ENCODE peak calls at places on chromosome 22, in five cellular contexts. R is central memory CD4-positive, alpha-beta T cell; S is substantia nigra; C is fibroblast of the aortic adventitia; U is DMS 273 treated with DMSO at 0.1 percent for 48 hours. T is an unnamed sample.

GRCh38 chr22:41305646-41306045 is 4.3 kb downstream of the ZC3H7B start:
- DNase-seq in R (no peak), S (no peak), C (peak), U (no peak), T (peak)

GRCh38 chr22:40874016-40874415 is 12.1 kb upstream of the DNAJB7 start:
- DNase-seq in R (no peak), S (no peak), C (no peak), U (no peak), T (no peak)

GRCh38 chr22:49640366-49641095 is 187.1 kb downstream of the BRD1 start:
- DNase-seq in R (no peak), S (no peak), C (no peak), U (no peak), T (no peak)

GRCh38 chr22:46061431-46062231 is 84.7 kb upstream of the WNT7B start:
- DNase-seq in R (no peak), S (no peak), C (no peak), U (no peak), T (no peak)

GRCh38 chr22:37674951-37675929 is at the start of gene LGALS1:
- DNase-seq in R (peak), S (peak), C (peak), U (peak), T (peak)

GRCh38 chr22:45680932-45681700 is 9.5 kb downstream of the ATXN10 start:
- DNase-seq in R (no peak), S (no peak), C (peak), U (no peak), T (peak)

GRCh38 chr22:40668611-40669390 is 10.5 kb upstream of the MCHR1 start:
- DNase-seq in R (no peak), S (no peak), C (peak), U (no peak), T (peak)

GRCh38 chr22:50471962-50472361 is 2.9 kb downstream of the SBF1 start:
- DNase-seq in R (no peak), S (no peak), C (no peak), U (no peak), T (no peak)

GRCh38 chr22:38222797-38223119 is 21.0 kb downstream of the MAFF start:
- DNase-seq in R (no peak), S (no peak), C (no peak), U (no peak), T (peak)

GRCh38 chr22:43263645-43264514 is 76.9 kb upstream of the TTLL12 start:
- DNase-seq in R (peak), S (peak), C (peak), U (no peak), T (peak)

GRCh38 chr22:19984201-19984753 is 32.3 kb downstream of the ARVCF start:
- DNase-seq in R (no peak), S (peak), C (peak), U (no peak), T (peak)

GRCh38 chr22:20437253-20438065 is at the start of gene SCARF2:
- DNase-seq in R (no peak), S (peak), C (peak), U (no peak), T (peak)

GRCh38 chr22:35064664-35065063 is 1.3 kb upstream of the ISX start:
- DNase-seq in R (no peak), S (no peak), C (no peak), U (no peak), T (no peak)

GRCh38 chr22:49853981-49854791 is 542 bp downstream of the ZBED4 start:
- DNase-seq in R (no peak), S (peak), C (peak), U (no peak), T (peak)

GRCh38 chr22:27799334-27800249 is 2.0 kb downstream of the MN1 start:
- DNase-seq in R (no peak), S (peak), C (peak), U (no peak), T (no peak)

GRCh38 chr22:39098026-39098425 is 982 bp downstream of the APOBEC3H start:
- DNase-seq in R (no peak), S (no peak), C (no peak), U (no peak), T (no peak)

GRCh38 chr22:39360242-39360641 is 10.5 kb downstream of the SYNGR1 start:
- DNase-seq in R (no peak), S (no peak), C (no peak), U (no peak), T (no peak)

GRCh38 chr22:29143848-29144785 is 61.6 kb upstream of the EMID1 start:
- DNase-seq in R (no peak), S (no peak), C (no peak), U (peak), T (no peak)

GRCh38 chr22:22397292-22397870 is 111.2 kb downstream of the ZNF280B start:
- DNase-seq in R (no peak), S (peak), C (peak), U (no peak), T (no peak)

GRCh38 chr22:27668828-27669797 is 132.4 kb downstream of the MN1 start:
- DNase-seq in R (no peak), S (no peak), C (peak), U (peak), T (peak)

GRCh38 chr22:49190816-49191505 is 636.7 kb downstream of the BRD1 start:
- DNase-seq in R (no peak), S (no peak), C (no peak), U (no peak), T (no peak)

GRCh38 chr22:26972281-26972680 is 314.9 kb downstream of the MIAT start:
- DNase-seq in R (no peak), S (no peak), C (no peak), U (no peak), T (no peak)

GRCh38 chr22:20256562-20257473 is 11.3 kb downstream of the RTN4R start:
- DNase-seq in R (no peak), S (peak), C (no peak), U (no peak), T (no peak)

GRCh38 chr22:27420817-27421361 is 380.7 kb downstream of the MN1 start:
- DNase-seq in R (no peak), S (no peak), C (peak), U (no peak), T (peak)

GRCh38 chr22:46827072-46827780 is 64.8 kb downstream of the TBC1D22A start:
- DNase-seq in R (no peak), S (no peak), C (no peak), U (no peak), T (no peak)

GRCh38 chr22:37267128-37267587 is 15.2 kb upstream of the CYTH4 start:
- DNase-seq in R (peak), S (no peak), C (peak), U (no peak), T (peak)

GRCh38 chr22:24466831-24467249 is 28.3 kb upstream of the UPB1 start:
- DNase-seq in R (no peak), S (no peak), C (peak), U (no peak), T (peak)

GRCh38 chr22:37981282-37982011 is 2.9 kb downstream of the SOX10 start:
- DNase-seq in R (no peak), S (no peak), C (no peak), U (no peak), T (no peak)

GRCh38 chr22:36221799-36222751 is 17.3 kb downstream of the APOL2 start:
- DNase-seq in R (peak), S (peak), C (peak), U (no peak), T (peak)

GRCh38 chr22:46009730-46010129 is 32.8 kb upstream of the WNT7B start:
- DNase-seq in R (no peak), S (no peak), C (no peak), U (no peak), T (no peak)

GRCh38 chr22:37619991-37620390 is 11.4 kb downstream of the GGA1 start:
- DNase-seq in R (no peak), S (no peak), C (no peak), U (no peak), T (no peak)

GRCh38 chr22:37126383-37126782 is 16.9 kb upstream of the TMPRSS6 start:
- DNase-seq in R (no peak), S (no peak), C (no peak), U (no peak), T (no peak)

T was measured in endothelial cell of umbilical vein.